ENCODE peak calls at places on chromosomes 2 and 18, in seven cellular contexts. E, K, S, O, N, W and H are unnamed samples.
A peak's percentile ranks its signal among the peaks of the same experiment; 100 is the strongest.

GRCh38 chr2:174482854-174483253 is 4.0 kb downstream of the GPR155 start:
- DNase-seq in E (no peak), K (no peak), S (no peak), O (no peak), N (no peak), W (no peak), H (no peak)

GRCh38 chr18:25435462-25435782 is 83.5 kb upstream of the ZNF521 start:
- DNase-seq in E (no peak), K (no peak), S (no peak), O (no peak), N (no peak), W (no peak), H (no peak)

GRCh38 chr2:60550151-60550983 is 3.1 kb downstream of the BCL11A start:
- DNase-seq in E (no peak), K (peak; percentile 87), S (peak; percentile 89), O (peak; percentile 81), N (peak; percentile 69), W (peak; percentile 61), H (peak; percentile 55)

GRCh38 chr2:45280801-45281200 is 271.5 kb upstream of the SIX2 start:
- DNase-seq in E (no peak), K (no peak), S (no peak), O (no peak), N (no peak), W (no peak), H (no peak)

GRCh38 chr2:210167227-210167626 is 4.0 kb downstream of the KANSL1L start:
- DNase-seq in E (no peak), K (no peak), S (peak; percentile 5), O (no peak), N (no peak), W (no peak), H (no peak)

GRCh38 chr2:183490930-183491329 is 366.7 kb downstream of the NUP35 start:
- DNase-seq in E (no peak), K (no peak), S (peak; percentile 19), O (peak; percentile 6), N (peak; percentile 47), W (no peak), H (peak; percentile 10)

GRCh38 chr2:26768759-26769500 is 4.8 kb downstream of the SLC35F6 start:
- DNase-seq in E (no peak), K (no peak), S (peak; percentile 58), O (peak; percentile 75), N (peak; percentile 88), W (peak; percentile 55), H (peak; percentile 24)

GRCh38 chr18:3867768-3868445 is 417.9 kb downstream of the TGIF1 start:
- DNase-seq in E (no peak), K (no peak), S (peak; percentile 43), O (no peak), N (no peak), W (no peak), H (no peak)

GRCh38 chr2:3302751-3303582 is 74.7 kb downstream of the EIPR1 start:
- DNase-seq in E (no peak), K (no peak), S (no peak), O (no peak), N (peak; percentile 37), W (no peak), H (no peak)

GRCh38 chr2:240434728-240435456 is 571 bp upstream of the GPC1 start:
- DNase-seq in E (peak; percentile 85), K (peak; percentile 85), S (peak; percentile 90), O (peak; percentile 91), N (peak; percentile 95), W (peak; percentile 80), H (peak; percentile 69)

GRCh38 chr2:232714969-232715368 is 17.8 kb downstream of the GIGYF2 start:
- DNase-seq in E (no peak), K (no peak), S (no peak), O (no peak), N (no peak), W (no peak), H (no peak)

GRCh38 chr2:10216677-10217498 is 85.8 kb upstream of the HPCAL1 start:
- DNase-seq in E (no peak), K (no peak), S (no peak), O (no peak), N (no peak), W (no peak), H (no peak)

GRCh38 chr2:72915907-72916742 is 1.2 kb upstream of the EMX1 start:
- DNase-seq in E (peak; percentile 32), K (peak; percentile 89), S (no peak), O (peak; percentile 57), N (no peak), W (no peak), H (no peak)

GRCh38 chr2:190569994-190570755 is 35.7 kb upstream of the NEMP2 start:
- DNase-seq in E (no peak), K (no peak), S (no peak), O (peak; percentile 48), N (no peak), W (no peak), H (no peak)

GRCh38 chr2:41926614-41927580 is 120.9 kb upstream of the PKDCC start:
- DNase-seq in E (no peak), K (no peak), S (no peak), O (no peak), N (no peak), W (no peak), H (no peak)

GRCh38 chr2:17605691-17606090 is 65.2 kb downstream of the VSNL1 start:
- DNase-seq in E (no peak), K (no peak), S (no peak), O (no peak), N (no peak), W (no peak), H (no peak)

GRCh38 chr2:172012688-172013358 is 13.1 kb downstream of the METAP1D start:
- DNase-seq in E (no peak), K (peak; percentile 11), S (no peak), O (no peak), N (no peak), W (no peak), H (no peak)

GRCh38 chr18:48975817-48976649 is 25.3 kb upstream of the SMAD7 start:
- DNase-seq in E (peak; percentile 48), K (peak; percentile 57), S (peak; percentile 57), O (peak; percentile 55), N (peak; percentile 64), W (peak; percentile 29), H (no peak)